ENCODE peak calls at places on chromosome 15, in five cellular contexts. V, U, E, Y and T are unnamed samples. For H3K9me3, the result is how much of the 10 kb centered on the place peaks cover.

GRCh38 chr15:60772395-60773120 is 293.6 kb upstream of the ICE2 start:
- DNase-seq in E (no peak), Y (no peak), U (no peak), V (no peak), T (no peak)

GRCh38 chr15:83119968-83120581 is 12.6 kb downstream of the TM6SF1 start:
- DNase-seq in E (no peak), Y (no peak), V (no peak), U (no peak), T (no peak)

GRCh38 chr15:63041982-63042878 is at the start of gene TPM1:
- DNase-seq in Y (peak), V (peak), U (peak), E (peak), T (peak)

GRCh38 chr15:93837450-93837849 is 393.9 kb upstream of the MCTP2 start:
- DNase-seq in V (no peak), Y (no peak), E (no peak), U (no peak), T (no peak)

GRCh38 chr15:63218114-63218808 is 28.9 kb downstream of the RAB8B start:
- DNase-seq in U (no peak), Y (no peak), V (no peak), E (no peak), T (peak)

GRCh38 chr15:65092911-65093792 is 16.6 kb downstream of the KBTBD13 start:
- DNase-seq in Y (no peak), U (no peak), E (no peak), V (no peak), T (no peak)

GRCh38 chr15:101387591-101387990 is 92.5 kb upstream of the SNRPA1 start:
- DNase-seq in Y (no peak), V (no peak), U (no peak), E (no peak), T (no peak)

GRCh38 chr15:48962662-48963523 is 826 bp downstream of the SHC4 start:
- DNase-seq in V (no peak), U (no peak), Y (peak), E (no peak), T (peak)

GRCh38 chr15:49678655-49679054 is 57.8 kb downstream of the DTWD1 start:
- DNase-seq in E (no peak), Y (no peak), V (no peak), U (no peak), T (no peak)

GRCh38 chr15:42141795-42142667 is 14.4 kb downstream of the PLA2G4F start:
- DNase-seq in V (no peak), Y (no peak), U (no peak), E (no peak), T (no peak)

GRCh38 chr15:40010681-40011080 is 28.3 kb downstream of the SRP14 start:
- DNase-seq in Y (no peak), U (no peak), V (no peak), E (no peak), T (peak)

GRCh38 chr15:90557651-90558084 is 27.9 kb downstream of the CRTC3 start:
- DNase-seq in V (peak), E (peak), U (peak), Y (peak), T (peak)

GRCh38 chr15:101024111-101024695 is 105.0 kb downstream of the LRRK1 start:
- DNase-seq in V (peak), U (peak), E (peak), Y (peak), T (no peak)

GRCh38 chr15:77107531-77108355 is 36.8 kb upstream of the TSPAN3 start:
- DNase-seq in E (peak), Y (peak), U (peak), V (peak), T (peak)

DNA sequence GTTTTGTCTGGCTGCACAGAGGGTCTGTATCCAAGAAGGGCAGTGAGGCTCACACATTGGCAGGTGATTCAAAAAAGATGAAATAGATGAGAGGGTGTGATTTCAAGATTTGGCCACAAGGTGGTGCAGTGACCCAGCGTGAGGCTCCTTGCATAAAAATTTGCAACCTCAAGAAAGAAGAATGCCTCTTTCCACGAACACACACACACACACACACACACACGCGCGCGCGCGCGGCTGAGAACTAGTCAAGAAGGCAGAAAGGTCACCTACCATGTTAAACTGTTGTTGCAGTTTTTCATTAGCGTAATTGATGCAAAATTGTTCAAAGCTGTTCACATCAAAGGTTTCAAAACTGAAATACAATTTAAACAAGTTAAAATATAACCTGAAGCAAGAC is 39.2 kb downstream of the MYO5C start:
- DNase-seq in U (peak), Y (peak), V (peak), E (peak), T (peak)
- H3K27ac ChIP-seq in U (no peak), Y (no peak), V (no peak), E (no peak), T (no peak)

DNA sequence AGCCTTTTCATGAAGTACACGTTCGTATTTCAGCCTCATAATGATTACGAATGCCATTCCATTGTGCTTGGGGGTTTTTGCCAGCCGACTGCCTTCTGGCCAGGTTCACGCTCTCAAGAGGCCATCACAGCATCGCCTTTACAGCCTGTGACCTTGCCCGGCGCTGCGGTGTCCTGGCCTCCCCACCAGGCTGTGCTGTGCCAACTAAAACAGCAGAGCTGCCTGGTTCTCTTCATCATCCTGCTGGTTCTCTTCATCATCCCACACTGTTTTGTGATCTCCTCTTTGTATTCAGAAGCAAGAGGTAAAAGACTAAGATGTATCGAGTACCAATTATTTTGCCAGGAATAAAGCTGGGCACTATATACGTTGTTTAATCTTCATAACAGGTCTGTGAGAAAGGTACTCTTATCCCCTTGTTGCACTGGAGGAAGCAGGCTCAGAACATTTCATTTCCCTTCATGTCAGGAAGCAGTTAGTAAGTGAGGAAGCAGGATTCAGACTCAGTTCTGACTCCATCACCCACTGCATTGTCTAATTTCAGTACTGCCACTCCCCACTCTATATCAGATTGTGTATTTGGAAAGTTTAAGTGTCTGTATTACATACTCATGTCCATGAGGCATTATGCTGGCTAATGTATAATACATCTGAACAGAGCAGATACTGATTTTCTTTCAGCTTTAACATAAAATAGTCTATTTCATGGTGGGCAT is 92.7 kb downstream of the LRRC28 start:
- DNase-seq in E (peak), U (peak), V (peak), Y (peak), T (peak)
- TF ChIP-seq CTCF in E (peak), U (peak), V (peak), Y (peak), T (peak)

DNA sequence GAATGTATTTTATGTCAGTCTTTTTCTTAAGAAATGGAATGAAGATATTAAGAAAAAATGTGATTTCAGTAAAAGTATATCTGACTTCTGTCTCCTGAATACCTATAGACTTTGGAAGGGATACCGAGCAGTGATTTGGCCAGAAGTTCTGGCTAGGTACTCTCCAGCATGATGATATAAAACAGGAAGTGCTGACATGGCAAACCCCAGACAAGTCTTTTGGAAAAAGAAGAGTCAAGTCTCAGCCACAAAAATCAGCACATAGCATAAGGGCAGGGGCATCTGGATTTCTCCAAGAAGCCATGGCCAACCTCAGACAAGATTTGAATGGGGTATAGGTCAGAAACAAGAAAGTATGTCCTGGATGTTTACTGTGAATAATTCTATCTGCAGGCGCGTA is 643.3 kb upstream of the ARRDC4 start:
- DNase-seq in E (no peak), Y (no peak), U (no peak), V (no peak), T (no peak)
- H3K9me3 ChIP-seq in E (under half), Y (under half), U (under half), V (under half), T (under half)

GRCh38 chr15:88447206-88447605 is 20.0 kb downstream of the MRPL46 start:
- DNase-seq in V (no peak), Y (no peak), E (no peak), U (no peak), T (no peak)
- H3K27ac ChIP-seq in V (no peak), Y (no peak), E (no peak), U (no peak), T (no peak)

DNA sequence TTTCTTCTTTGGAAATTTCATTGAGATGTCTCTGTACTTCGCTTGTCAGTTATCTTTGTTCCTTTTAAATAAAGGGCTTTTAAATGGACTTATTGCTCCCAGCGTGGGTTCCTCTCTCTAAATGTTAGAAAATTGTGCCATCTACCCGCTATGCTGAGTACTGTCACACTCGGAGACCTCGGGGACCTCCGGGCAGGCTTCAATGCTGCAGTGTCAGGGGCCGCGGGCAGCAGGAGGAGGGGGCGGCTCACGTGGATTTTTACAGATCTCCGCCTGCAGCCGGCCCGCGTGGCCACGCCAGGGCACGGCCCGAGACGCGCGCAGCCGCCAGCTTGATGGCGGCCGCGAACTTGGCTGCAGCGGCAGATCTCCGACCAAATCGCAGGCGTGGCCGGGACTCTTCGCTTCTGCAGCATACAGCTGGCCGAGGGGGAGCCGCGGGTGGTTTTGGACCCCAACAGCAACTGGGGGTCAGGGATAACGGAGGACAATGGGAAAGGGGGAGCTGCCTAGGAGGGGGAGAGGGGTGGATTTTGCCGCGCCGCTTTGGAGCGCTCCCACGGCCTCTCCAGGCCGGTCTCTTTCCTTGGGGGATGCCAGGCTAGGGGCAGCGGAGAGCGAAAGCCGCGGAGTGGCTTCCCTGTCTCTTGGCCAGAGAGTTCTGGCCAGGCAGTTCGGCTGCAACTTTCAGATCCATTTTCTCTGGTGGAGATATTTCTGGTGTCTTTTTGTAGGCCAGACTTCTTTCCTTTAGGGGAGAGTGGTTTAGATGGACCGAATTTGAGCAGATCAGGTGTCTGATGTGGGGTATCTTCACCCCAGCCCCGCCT is 15.3 kb downstream of the NR2F2 start:
- DNase-seq in E (peak), Y (no peak), U (no peak), V (peak), T (peak)
- TF ChIP-seq CTCF in E (peak), Y (peak), U (peak), V (peak), T (peak)

GRCh38 chr15:67465196-67465952 is 55.6 kb upstream of the C15orf61 start:
- DNase-seq in V (no peak), E (no peak), U (no peak), Y (no peak), T (no peak)

GRCh38 chr15:67469680-67470079 is 51.3 kb upstream of the C15orf61 start:
- DNase-seq in U (no peak), E (no peak), Y (no peak), V (no peak), T (no peak)

GRCh38 chr15:67463488-67463887 is 57.4 kb upstream of the C15orf61 start:
- DNase-seq in U (no peak), V (no peak), Y (no peak), E (no peak), T (no peak)

GRCh38 chr15:67472957-67473356 is 48.0 kb upstream of the C15orf61 start:
- DNase-seq in Y (no peak), E (no peak), U (no peak), V (no peak), T (no peak)

DNA sequence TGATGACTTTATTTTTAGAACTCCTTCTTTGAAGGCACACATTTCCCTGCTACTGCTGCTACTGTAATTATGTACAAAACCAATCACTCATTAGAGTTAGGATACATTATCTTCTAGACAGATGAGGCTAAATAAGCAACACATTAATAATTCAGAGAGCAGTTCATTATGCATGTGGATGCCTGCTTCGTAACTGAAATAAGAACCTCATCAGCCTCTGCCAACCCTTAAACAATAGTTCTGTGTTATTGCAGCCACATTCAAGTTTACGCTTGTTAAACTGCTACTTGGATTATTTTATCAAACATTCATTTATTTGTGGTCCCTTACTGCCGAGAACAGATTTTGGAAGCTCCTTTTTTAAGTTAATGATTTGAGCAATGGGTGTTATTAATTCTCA is 52.5 kb upstream of the C15orf61 start:
- DNase-seq in Y (no peak), U (no peak), V (no peak), E (no peak), T (no peak)
- H3K9me3 ChIP-seq in Y (under half), U (under half), V (under half), E (under half), T (under half)

GRCh38 chr15:71072423-71072822 is 42.8 kb upstream of the THSD4 start:
- DNase-seq in V (no peak), U (no peak), Y (no peak), E (no peak), T (no peak)
- H3K27ac ChIP-seq in V (no peak), U (no peak), Y (no peak), E (no peak), T (no peak)

DNA sequence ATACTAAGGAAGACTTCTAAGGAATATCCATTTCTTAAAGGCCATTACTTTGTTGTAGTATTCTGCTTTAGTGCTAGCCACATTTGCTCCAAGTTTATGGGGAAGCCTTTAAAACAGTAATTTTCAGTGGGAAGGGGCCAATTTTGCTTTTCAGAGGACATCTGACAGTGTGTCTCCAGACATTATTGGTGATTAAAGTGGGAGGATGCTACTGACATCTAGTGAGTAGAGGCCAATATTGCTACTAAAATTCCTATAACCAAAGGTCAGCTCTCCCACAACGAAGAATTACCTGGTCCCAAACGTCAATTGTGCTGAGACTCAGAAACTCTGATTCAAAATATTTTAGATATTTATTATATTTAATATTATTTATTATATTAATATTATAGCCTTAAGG is 24.8 kb downstream of the SLC28A2 start:
- DNase-seq in E (no peak), Y (no peak), V (no peak), U (no peak), T (peak)
- TF ChIP-seq CTCF in E (no peak), Y (peak), V (peak), U (peak), T (peak)

GRCh38 chr15:51681303-51681963 is at the start of gene SCG3:
- DNase-seq in V (peak), E (peak), Y (peak), U (peak), T (peak)
- H3K9me3 ChIP-seq in V (under half), E (under half), Y (under half), U (under half), T (under half)